ENCODE peak calls at places on chromosomes 12 and 14, in ten cellular contexts. One of them, this sample, is unnamed.

GRCh38 chr12:93025145-93026103 is 96.3 kb upstream of the EEA1 start:
- DNase-seq in transverse colon: no peak
- DNase-seq in lower leg skin: no peak
- DNase-seq in MCF 10A: peak
- DNase-seq in HFF-Myc: peak
- DNase-seq in AG09319: peak
- DNase-seq in neural progenitor cell: peak
- DNase-seq in dorsolateral prefrontal cortex: no peak
- DNase-seq in HFFc6: peak
- DNase-seq in gastrocnemius medialis: no peak
- DNase-seq in this sample: no peak

GRCh38 chr12:57272337-57273151 is 21.6 kb upstream of the STAC3 start:
- DNase-seq in neural progenitor cell: no peak
- DNase-seq in gastrocnemius medialis: no peak
- DNase-seq in AG09319: no peak
- DNase-seq in dorsolateral prefrontal cortex: no peak
- DNase-seq in transverse colon: no peak
- DNase-seq in MCF 10A: no peak
- DNase-seq in lower leg skin: no peak
- DNase-seq in HFFc6: peak
- DNase-seq in HFF-Myc: no peak
- DNase-seq in this sample: no peak

GRCh38 chr12:89351489-89352241 is 636 bp downstream of the DUSP6 start:
- DNase-seq in HFFc6: no peak
- DNase-seq in HFF-Myc: no peak
- DNase-seq in AG09319: no peak
- DNase-seq in lower leg skin: no peak
- DNase-seq in MCF 10A: no peak
- DNase-seq in neural progenitor cell: no peak
- DNase-seq in dorsolateral prefrontal cortex: peak
- DNase-seq in transverse colon: peak
- DNase-seq in gastrocnemius medialis: no peak
- DNase-seq in this sample: peak

GRCh38 chr12:4579305-4580097 is 17.5 kb downstream of the DYRK4 start:
- DNase-seq in MCF 10A: no peak
- DNase-seq in gastrocnemius medialis: no peak
- DNase-seq in transverse colon: peak
- DNase-seq in neural progenitor cell: peak
- DNase-seq in AG09319: no peak
- DNase-seq in HFFc6: peak
- DNase-seq in dorsolateral prefrontal cortex: no peak
- DNase-seq in HFF-Myc: no peak
- DNase-seq in lower leg skin: no peak
- DNase-seq in this sample: no peak

GRCh38 chr12:53300187-53300586 is 692 bp downstream of the MYG1 start:
- DNase-seq in HFF-Myc: no peak
- DNase-seq in neural progenitor cell: no peak
- DNase-seq in HFFc6: peak
- DNase-seq in lower leg skin: no peak
- DNase-seq in transverse colon: no peak
- DNase-seq in AG09319: no peak
- DNase-seq in MCF 10A: no peak
- DNase-seq in gastrocnemius medialis: no peak
- DNase-seq in dorsolateral prefrontal cortex: no peak
- DNase-seq in this sample: no peak

GRCh38 chr14:99581371-99581770 is 22.6 kb downstream of the CCDC85C start:
- DNase-seq in neural progenitor cell: peak
- DNase-seq in AG09319: no peak
- DNase-seq in transverse colon: no peak
- DNase-seq in lower leg skin: no peak
- DNase-seq in gastrocnemius medialis: no peak
- DNase-seq in MCF 10A: no peak
- DNase-seq in HFF-Myc: no peak
- DNase-seq in HFFc6: no peak
- DNase-seq in dorsolateral prefrontal cortex: no peak
- DNase-seq in this sample: no peak

GRCh38 chr12:130916251-130916911 is 37.3 kb upstream of the ADGRD1 start:
- DNase-seq in lower leg skin: peak
- DNase-seq in AG09319: no peak
- DNase-seq in HFF-Myc: no peak
- DNase-seq in dorsolateral prefrontal cortex: peak
- DNase-seq in neural progenitor cell: peak
- DNase-seq in transverse colon: peak
- DNase-seq in gastrocnemius medialis: peak
- DNase-seq in MCF 10A: peak
- DNase-seq in HFFc6: no peak
- DNase-seq in this sample: peak

GRCh38 chr12:121300083-121300819 is 3.7 kb upstream of the CAMKK2 start:
- DNase-seq in neural progenitor cell: no peak
- DNase-seq in AG09319: no peak
- DNase-seq in transverse colon: no peak
- DNase-seq in HFFc6: no peak
- DNase-seq in MCF 10A: no peak
- DNase-seq in dorsolateral prefrontal cortex: no peak
- DNase-seq in HFF-Myc: no peak
- DNase-seq in gastrocnemius medialis: no peak
- DNase-seq in lower leg skin: peak
- DNase-seq in this sample: no peak

GRCh38 chr14:79405511-79405910 is 805.8 kb downstream of the DIO2 start:
- DNase-seq in MCF 10A: no peak
- DNase-seq in neural progenitor cell: no peak
- DNase-seq in dorsolateral prefrontal cortex: no peak
- DNase-seq in transverse colon: no peak
- DNase-seq in AG09319: no peak
- DNase-seq in gastrocnemius medialis: no peak
- DNase-seq in HFF-Myc: no peak
- DNase-seq in lower leg skin: no peak
- DNase-seq in HFFc6: no peak
- DNase-seq in this sample: no peak

GRCh38 chr14:79411403-79412174 is 799.7 kb downstream of the DIO2 start:
- DNase-seq in MCF 10A: no peak
- DNase-seq in neural progenitor cell: no peak
- DNase-seq in transverse colon: no peak
- DNase-seq in dorsolateral prefrontal cortex: no peak
- DNase-seq in lower leg skin: no peak
- DNase-seq in HFFc6: no peak
- DNase-seq in gastrocnemius medialis: no peak
- DNase-seq in HFF-Myc: no peak
- DNase-seq in AG09319: no peak
- DNase-seq in this sample: no peak

GRCh38 chr14:79407572-79407971 is 803.7 kb downstream of the DIO2 start:
- DNase-seq in MCF 10A: no peak
- DNase-seq in transverse colon: no peak
- DNase-seq in HFFc6: no peak
- DNase-seq in neural progenitor cell: no peak
- DNase-seq in gastrocnemius medialis: no peak
- DNase-seq in lower leg skin: no peak
- DNase-seq in HFF-Myc: no peak
- DNase-seq in dorsolateral prefrontal cortex: no peak
- DNase-seq in AG09319: no peak
- DNase-seq in this sample: no peak

GRCh38 chr14:79404874-79405273 is 806.4 kb downstream of the DIO2 start:
- DNase-seq in MCF 10A: no peak
- DNase-seq in transverse colon: no peak
- DNase-seq in lower leg skin: no peak
- DNase-seq in HFF-Myc: no peak
- DNase-seq in dorsolateral prefrontal cortex: peak
- DNase-seq in AG09319: no peak
- DNase-seq in gastrocnemius medialis: no peak
- DNase-seq in HFFc6: no peak
- DNase-seq in neural progenitor cell: no peak
- DNase-seq in this sample: no peak

GRCh38 chr14:79408696-79409095 is 802.6 kb downstream of the DIO2 start:
- DNase-seq in lower leg skin: no peak
- DNase-seq in transverse colon: no peak
- DNase-seq in neural progenitor cell: peak
- DNase-seq in gastrocnemius medialis: no peak
- DNase-seq in MCF 10A: no peak
- DNase-seq in dorsolateral prefrontal cortex: no peak
- DNase-seq in HFF-Myc: no peak
- DNase-seq in AG09319: no peak
- DNase-seq in HFFc6: no peak
- DNase-seq in this sample: no peak
- TF ChIP-seq CTCF in lower leg skin: no peak
- TF ChIP-seq CTCF in transverse colon: no peak
- TF ChIP-seq CTCF in neural progenitor cell: peak
- TF ChIP-seq CTCF in gastrocnemius medialis: no peak
- TF ChIP-seq CTCF in MCF 10A: no peak
- TF ChIP-seq CTCF in dorsolateral prefrontal cortex: no peak
- TF ChIP-seq CTCF in HFF-Myc: no peak
- TF ChIP-seq CTCF in AG09319: no peak
- TF ChIP-seq CTCF in HFFc6: peak
- TF ChIP-seq CTCF in this sample: no peak

DNA sequence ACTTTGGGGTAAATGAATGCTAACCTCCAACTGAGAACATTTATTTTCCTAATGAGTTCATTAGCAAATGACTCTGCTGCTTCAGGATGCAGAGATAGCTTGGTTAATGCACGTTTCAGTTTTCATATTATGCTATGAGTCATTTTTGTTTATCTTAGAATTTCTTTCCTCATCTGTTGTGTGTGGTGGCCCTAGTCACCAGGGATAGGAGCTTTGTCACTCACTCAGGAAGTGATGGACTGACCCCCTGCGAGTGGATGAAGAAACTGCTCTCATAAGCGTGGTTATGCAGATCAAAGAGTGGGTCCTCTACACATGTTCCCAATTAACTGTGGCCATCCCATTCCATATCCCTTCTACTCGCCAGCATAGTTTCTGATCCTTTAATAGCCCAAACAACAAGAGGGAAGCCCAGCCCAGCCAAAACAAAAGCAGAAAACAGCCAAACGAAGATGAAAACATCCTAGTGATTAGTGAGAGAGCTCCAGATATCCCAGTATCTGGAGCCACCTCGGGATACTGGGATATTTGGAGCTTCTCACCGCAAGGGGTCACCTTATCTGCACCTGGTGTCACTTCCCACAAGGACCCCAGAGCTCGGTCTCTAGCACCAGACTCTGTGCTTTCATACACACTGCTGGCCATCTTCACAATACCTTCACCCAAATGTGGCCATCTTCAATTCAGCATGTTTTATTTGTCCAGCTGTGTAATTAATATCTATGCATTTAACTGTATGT is 8.6 kb downstream of the TC2N start:
- DNase-seq in AG09319: peak
- DNase-seq in dorsolateral prefrontal cortex: no peak
- DNase-seq in gastrocnemius medialis: peak
- DNase-seq in HFFc6: peak
- DNase-seq in neural progenitor cell: no peak
- DNase-seq in MCF 10A: peak
- DNase-seq in lower leg skin: no peak
- DNase-seq in HFF-Myc: peak
- DNase-seq in transverse colon: no peak
- DNase-seq in this sample: no peak
- TF ChIP-seq CTCF in AG09319: no peak
- TF ChIP-seq CTCF in dorsolateral prefrontal cortex: no peak
- TF ChIP-seq CTCF in gastrocnemius medialis: no peak
- TF ChIP-seq CTCF in HFFc6: no peak
- TF ChIP-seq CTCF in neural progenitor cell: no peak
- TF ChIP-seq CTCF in MCF 10A: no peak
- TF ChIP-seq CTCF in lower leg skin: no peak
- TF ChIP-seq CTCF in HFF-Myc: no peak
- TF ChIP-seq CTCF in transverse colon: no peak
- TF ChIP-seq CTCF in this sample: no peak

GRCh38 chr14:35296505-35296904 is 4.3 kb downstream of the PSMA6 start:
- DNase-seq in dorsolateral prefrontal cortex: no peak
- DNase-seq in neural progenitor cell: no peak
- DNase-seq in MCF 10A: peak
- DNase-seq in lower leg skin: no peak
- DNase-seq in transverse colon: no peak
- DNase-seq in gastrocnemius medialis: no peak
- DNase-seq in HFFc6: no peak
- DNase-seq in HFF-Myc: no peak
- DNase-seq in AG09319: no peak
- DNase-seq in this sample: no peak

GRCh38 chr14:35289623-35290022 is 2.6 kb upstream of the PSMA6 start:
- DNase-seq in neural progenitor cell: no peak
- DNase-seq in lower leg skin: no peak
- DNase-seq in dorsolateral prefrontal cortex: no peak
- DNase-seq in MCF 10A: no peak
- DNase-seq in transverse colon: no peak
- DNase-seq in HFFc6: no peak
- DNase-seq in gastrocnemius medialis: no peak
- DNase-seq in AG09319: no peak
- DNase-seq in HFF-Myc: no peak
- DNase-seq in this sample: no peak

GRCh38 chr14:35295845-35296161 is 3.6 kb downstream of the PSMA6 start:
- DNase-seq in MCF 10A: no peak
- DNase-seq in neural progenitor cell: no peak
- DNase-seq in dorsolateral prefrontal cortex: no peak
- DNase-seq in AG09319: no peak
- DNase-seq in HFFc6: no peak
- DNase-seq in HFF-Myc: no peak
- DNase-seq in gastrocnemius medialis: no peak
- DNase-seq in lower leg skin: no peak
- DNase-seq in transverse colon: no peak
- DNase-seq in this sample: no peak

GRCh38 chr14:35292770-35293561 is 784 bp downstream of the PSMA6 start:
- DNase-seq in HFFc6: no peak
- DNase-seq in lower leg skin: no peak
- DNase-seq in neural progenitor cell: no peak
- DNase-seq in gastrocnemius medialis: no peak
- DNase-seq in transverse colon: no peak
- DNase-seq in MCF 10A: no peak
- DNase-seq in AG09319: no peak
- DNase-seq in dorsolateral prefrontal cortex: no peak
- DNase-seq in HFF-Myc: no peak
- DNase-seq in this sample: no peak

DNA sequence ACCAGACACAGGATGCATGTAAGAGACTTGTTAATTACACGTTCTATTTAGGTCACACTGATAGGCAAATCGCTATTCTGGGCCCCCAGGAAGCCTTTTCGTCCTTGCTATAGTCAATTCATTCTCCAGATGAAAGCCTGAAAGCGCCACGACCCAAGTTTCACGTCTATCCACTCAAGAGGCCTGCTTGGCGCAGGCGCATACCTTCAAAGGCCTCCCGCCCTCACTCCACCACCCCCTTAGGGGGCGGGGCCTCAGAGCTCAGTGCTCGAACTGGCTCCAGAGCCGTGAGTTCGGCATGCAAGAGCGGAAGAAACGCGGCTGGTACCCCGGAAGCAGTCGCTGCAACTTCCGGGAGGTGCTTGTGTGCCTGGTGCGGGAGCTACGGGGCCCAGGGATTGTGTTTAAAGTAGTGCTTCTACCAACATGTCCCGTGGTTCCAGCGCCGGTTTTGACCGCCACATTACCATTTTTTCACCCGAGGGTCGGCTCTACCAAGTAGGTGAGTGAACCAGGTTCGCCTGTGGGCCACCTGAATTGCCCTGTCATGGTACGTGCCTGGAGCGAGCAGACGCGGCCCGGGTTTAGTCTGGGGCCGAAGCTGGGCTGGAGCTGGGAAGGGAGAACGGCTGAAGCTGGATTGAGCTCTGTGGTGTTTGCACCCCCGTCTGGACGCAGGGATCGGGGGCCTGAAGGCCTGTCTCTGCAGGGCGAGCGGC is at the start of gene PSMA6:
- DNase-seq in transverse colon: peak
- DNase-seq in dorsolateral prefrontal cortex: peak
- DNase-seq in gastrocnemius medialis: peak
- DNase-seq in neural progenitor cell: peak
- DNase-seq in AG09319: peak
- DNase-seq in HFFc6: peak
- DNase-seq in MCF 10A: peak
- DNase-seq in HFF-Myc: peak
- DNase-seq in lower leg skin: peak
- DNase-seq in this sample: peak
- TF ChIP-seq CTCF in transverse colon: no peak
- TF ChIP-seq CTCF in dorsolateral prefrontal cortex: no peak
- TF ChIP-seq CTCF in gastrocnemius medialis: no peak
- TF ChIP-seq CTCF in neural progenitor cell: no peak
- TF ChIP-seq CTCF in AG09319: no peak
- TF ChIP-seq CTCF in HFFc6: no peak
- TF ChIP-seq CTCF in MCF 10A: no peak
- TF ChIP-seq CTCF in HFF-Myc: no peak
- TF ChIP-seq CTCF in lower leg skin: no peak
- TF ChIP-seq CTCF in this sample: no peak

DNA sequence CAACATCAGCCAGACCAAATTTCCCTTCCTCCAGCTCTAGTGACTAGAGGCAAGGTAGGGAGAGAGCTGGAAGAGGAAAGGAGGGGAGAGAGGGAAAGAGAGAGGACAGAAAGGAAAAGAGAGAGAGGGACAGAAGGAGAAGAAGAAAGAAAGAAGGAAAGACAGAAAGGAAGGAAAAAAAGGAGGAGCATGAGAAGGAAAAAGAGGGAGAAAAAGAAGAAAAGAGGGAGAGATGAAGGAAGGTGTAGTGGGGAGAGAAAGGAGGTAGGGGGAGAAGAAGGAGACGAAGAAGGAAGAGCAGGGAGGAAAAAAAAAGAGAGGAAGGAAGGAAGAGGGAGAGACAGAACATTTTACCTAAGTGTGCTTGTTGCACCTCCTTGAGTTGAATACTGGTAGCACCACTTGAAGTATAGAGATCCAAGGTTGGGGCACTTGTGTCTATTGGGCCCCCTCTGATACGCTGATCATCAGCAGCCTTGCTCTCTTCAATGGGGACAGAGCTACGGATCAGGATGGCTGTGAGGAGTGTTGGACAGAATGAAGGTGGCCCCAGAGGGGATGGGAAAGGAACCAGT is 232.5 kb downstream of the SUDS3 start:
- DNase-seq in neural progenitor cell: no peak
- DNase-seq in lower leg skin: no peak
- DNase-seq in HFFc6: no peak
- DNase-seq in transverse colon: no peak
- DNase-seq in HFF-Myc: no peak
- DNase-seq in MCF 10A: no peak
- DNase-seq in gastrocnemius medialis: no peak
- DNase-seq in dorsolateral prefrontal cortex: no peak
- DNase-seq in AG09319: no peak
- DNase-seq in this sample: no peak
- TF ChIP-seq CTCF in neural progenitor cell: no peak
- TF ChIP-seq CTCF in lower leg skin: no peak
- TF ChIP-seq CTCF in HFFc6: no peak
- TF ChIP-seq CTCF in transverse colon: no peak
- TF ChIP-seq CTCF in HFF-Myc: no peak
- TF ChIP-seq CTCF in MCF 10A: no peak
- TF ChIP-seq CTCF in gastrocnemius medialis: no peak
- TF ChIP-seq CTCF in dorsolateral prefrontal cortex: no peak
- TF ChIP-seq CTCF in AG09319: no peak
- TF ChIP-seq CTCF in this sample: no peak